ENCODE peak calls at places on chromosomes 2 and 18, in four cellular contexts. One of them, this sample, is unnamed.
A peak's percentile ranks its signal among the peaks of the same experiment; 100 is the strongest.

GRCh38 chr2:73823916-73824523 is 4.7 kb upstream of the STAMBP start:
- DNase-seq in HEK293T: peak; percentile 46
- DNase-seq in HCEC 1CT: peak; percentile 65
- DNase-seq in right lobe of liver: no peak
- DNase-seq in this sample: peak; percentile 93

GRCh38 chr2:189411860-189412259 is 29.4 kb upstream of the WDR75 start:
- DNase-seq in HEK293T: no peak
- DNase-seq in HCEC 1CT: peak; percentile 98
- DNase-seq in right lobe of liver: no peak
- DNase-seq in this sample: peak; percentile 94

GRCh38 chr2:55163895-55164509 is 68.1 kb downstream of the CLHC1 start:
- DNase-seq in right lobe of liver: no peak
- DNase-seq in HEK293T: no peak
- DNase-seq in HCEC 1CT: no peak
- DNase-seq in this sample: no peak

GRCh38 chr2:50059462-50059861 is 905.1 kb upstream of the FSHR start:
- DNase-seq in HEK293T: no peak
- DNase-seq in right lobe of liver: no peak
- DNase-seq in HCEC 1CT: no peak
- DNase-seq in this sample: no peak

GRCh38 chr2:143258126-143258892 is 129.1 kb downstream of the ARHGAP15 start:
- DNase-seq in HCEC 1CT: no peak
- DNase-seq in HEK293T: no peak
- DNase-seq in right lobe of liver: no peak
- DNase-seq in this sample: no peak

GRCh38 chr2:130337735-130338325 is 4.9 kb upstream of the IMP4 start:
- DNase-seq in right lobe of liver: no peak
- DNase-seq in HEK293T: no peak
- DNase-seq in HCEC 1CT: peak; percentile 68
- DNase-seq in this sample: no peak

GRCh38 chr18:48540329-48541025 is 1.6 kb downstream of the CTIF start:
- DNase-seq in HEK293T: peak; percentile 33
- DNase-seq in HCEC 1CT: peak; percentile 50
- DNase-seq in right lobe of liver: peak; percentile 92
- DNase-seq in this sample: peak; percentile 73

GRCh38 chr2:121897335-121897970 is 142.0 kb downstream of the TSN start:
- DNase-seq in HEK293T: peak; percentile 59
- DNase-seq in right lobe of liver: no peak
- DNase-seq in HCEC 1CT: peak; percentile 67
- DNase-seq in this sample: peak; percentile 22

GRCh38 chr2:234334146-234334545 is 162.7 kb downstream of the ARL4C start:
- DNase-seq in HCEC 1CT: no peak
- DNase-seq in right lobe of liver: no peak
- DNase-seq in HEK293T: no peak
- DNase-seq in this sample: peak; percentile 9

GRCh38 chr2:120674246-120675170 is 61.2 kb upstream of the GLI2 start:
- DNase-seq in right lobe of liver: no peak
- DNase-seq in HCEC 1CT: no peak
- DNase-seq in HEK293T: no peak
- DNase-seq in this sample: no peak

GRCh38 chr2:143001521-143001920 is 124.1 kb downstream of the KYNU start:
- DNase-seq in right lobe of liver: no peak
- DNase-seq in HCEC 1CT: no peak
- DNase-seq in HEK293T: no peak
- DNase-seq in this sample: no peak

GRCh38 chr2:178018141-178018540 is 54.4 kb downstream of the PDE11A start:
- DNase-seq in HEK293T: no peak
- DNase-seq in right lobe of liver: no peak
- DNase-seq in HCEC 1CT: no peak
- DNase-seq in this sample: no peak

GRCh38 chr2:174198846-174199564 is 49.3 kb downstream of the OLA1 start:
- DNase-seq in HCEC 1CT: peak; percentile 5
- DNase-seq in right lobe of liver: no peak
- DNase-seq in HEK293T: no peak
- DNase-seq in this sample: no peak

GRCh38 chr2:181468313-181468712 is 11.1 kb downstream of the ITGA4 start:
- DNase-seq in HEK293T: no peak
- DNase-seq in HCEC 1CT: no peak
- DNase-seq in right lobe of liver: no peak
- DNase-seq in this sample: peak; percentile 36

GRCh38 chr2:241391892-241392665 is 36.0 kb downstream of the FARP2 start:
- DNase-seq in HCEC 1CT: peak; percentile 23
- DNase-seq in right lobe of liver: no peak
- DNase-seq in HEK293T: peak; percentile 22
- DNase-seq in this sample: peak; percentile 52

GRCh38 chr2:239222346-239223028 is 178.3 kb downstream of the HDAC4 start:
- DNase-seq in right lobe of liver: no peak
- DNase-seq in HEK293T: no peak
- DNase-seq in HCEC 1CT: no peak
- DNase-seq in this sample: no peak

GRCh38 chr2:96304606-96305005 is 740 bp downstream of the SNRNP200 start:
- DNase-seq in HCEC 1CT: no peak
- DNase-seq in right lobe of liver: no peak
- DNase-seq in HEK293T: no peak
- DNase-seq in this sample: no peak

GRCh38 chr18:55079481-55080350 is 120.5 kb upstream of the CCDC68 start:
- DNase-seq in HCEC 1CT: no peak
- DNase-seq in HEK293T: no peak
- DNase-seq in right lobe of liver: no peak
- DNase-seq in this sample: no peak

GRCh38 chr2:58895849-58896248 is 654.7 kb upstream of the FANCL start:
- DNase-seq in HEK293T: no peak
- DNase-seq in right lobe of liver: peak; percentile 53
- DNase-seq in HCEC 1CT: no peak
- DNase-seq in this sample: no peak

GRCh38 chr2:18520605-18521031 is 39.8 kb downstream of the RDH14 start:
- DNase-seq in HEK293T: peak; percentile 77
- DNase-seq in right lobe of liver: peak; percentile 75
- DNase-seq in HCEC 1CT: peak; percentile 76
- DNase-seq in this sample: peak; percentile 91

GRCh38 chr2:28080911-28081310 is 190.4 kb downstream of the BABAM2 start:
- DNase-seq in right lobe of liver: no peak
- DNase-seq in HEK293T: no peak
- DNase-seq in HCEC 1CT: peak; percentile 88
- DNase-seq in this sample: no peak

GRCh38 chr2:1995987-1996386 is 251.7 kb upstream of the PXDN start:
- DNase-seq in HEK293T: no peak
- DNase-seq in HCEC 1CT: no peak
- DNase-seq in right lobe of liver: no peak
- DNase-seq in this sample: no peak

GRCh38 chr2:11698009-11698922 is 28.3 kb upstream of the NTSR2 start:
- DNase-seq in HCEC 1CT: peak; percentile 90
- DNase-seq in right lobe of liver: no peak
- DNase-seq in HEK293T: no peak
- DNase-seq in this sample: peak; percentile 59

GRCh38 chr2:218295029-218295428 is 2.7 kb upstream of the TMBIM1 start:
- DNase-seq in HEK293T: no peak
- DNase-seq in right lobe of liver: no peak
- DNase-seq in HCEC 1CT: no peak
- DNase-seq in this sample: peak; percentile 63

GRCh38 chr2:158202151-158202778 is 100.6 kb downstream of the UPP2 start:
- DNase-seq in HCEC 1CT: peak; percentile 8
- DNase-seq in right lobe of liver: no peak
- DNase-seq in HEK293T: no peak
- DNase-seq in this sample: no peak

GRCh38 chr18:74303936-74304335 is 11.7 kb upstream of the C18orf63 start:
- DNase-seq in HCEC 1CT: peak; percentile 59
- DNase-seq in HEK293T: no peak
- DNase-seq in right lobe of liver: no peak
- DNase-seq in this sample: no peak

This sample was measured in cardiac muscle cell.